ENCODE peak calls at places on chromosomes 2 and 18, in six cellular contexts. J, M, O, S, Y and A are unnamed samples.

GRCh38 chr2:43623052-43623451 is 14.0 kb upstream of the PLEKHH2 start:
- DNase-seq in J (no peak), M (peak; percentile 23), O (no peak), S (no peak), Y (no peak), A (no peak)

GRCh38 chr2:25361261-25362048 is 19.7 kb upstream of the DNMT3A start:
- DNase-seq in J (no peak), M (no peak), O (no peak), S (no peak), Y (no peak), A (no peak)

GRCh38 chr2:207801259-207801658 is 31.6 kb upstream of the FZD5 start:
- DNase-seq in J (no peak), M (no peak), O (no peak), S (peak; percentile 32), Y (no peak), A (no peak)

GRCh38 chr2:85997016-85997970 is 108.4 kb downstream of the POLR1A start:
- DNase-seq in J (no peak), M (peak; percentile 70), O (peak; percentile 11), S (no peak), Y (no peak), A (no peak)

GRCh38 chr2:10494351-10495066 is 46.4 kb upstream of the ODC1 start:
- DNase-seq in J (no peak), M (no peak), O (no peak), S (no peak), Y (no peak), A (no peak)

GRCh38 chr18:48294894-48295585 is 114.1 kb downstream of the ZBTB7C start:
- DNase-seq in J (no peak), M (no peak), O (no peak), S (peak; percentile 23), Y (no peak), A (no peak)

GRCh38 chr2:208274748-208275147 is 8.7 kb downstream of the PIKFYVE start:
- DNase-seq in J (no peak), M (no peak), O (no peak), S (no peak), Y (no peak), A (no peak)

GRCh38 chr2:6826081-6826913 is 39.4 kb downstream of the CMPK2 start:
- DNase-seq in J (peak; percentile 41), M (peak; percentile 84), O (peak; percentile 45), S (peak; percentile 78), Y (peak; percentile 93), A (peak; percentile 53)

GRCh38 chr2:191811807-191812602 is 34.9 kb downstream of the CAVIN2 start:
- DNase-seq in J (peak; percentile 70), M (peak; percentile 79), O (peak; percentile 68), S (peak; percentile 70), Y (peak; percentile 85), A (peak; percentile 43)

GRCh38 chr2:191678437-191679110 is 638 bp downstream of the NABP1 start:
- DNase-seq in J (peak; percentile 52), M (peak; percentile 56), O (peak; percentile 67), S (peak; percentile 66), Y (peak; percentile 81), A (peak; percentile 74)

GRCh38 chr2:58569460-58570185 is 328.5 kb upstream of the FANCL start:
- DNase-seq in J (no peak), M (peak; percentile 63), O (no peak), S (peak; percentile 34), Y (peak; percentile 69), A (no peak)

GRCh38 chr2:160473508-160474318 is 19.9 kb downstream of the RBMS1 start:
- DNase-seq in J (no peak), M (peak; percentile 30), O (no peak), S (no peak), Y (no peak), A (no peak)

GRCh38 chr18:41391616-41392610 is 563.1 kb upstream of the PIK3C3 start:
- DNase-seq in J (peak; percentile 85), M (peak; percentile 80), O (peak; percentile 22), S (peak; percentile 91), Y (peak; percentile 54), A (no peak)

GRCh38 chr18:79511271-79511670 is 115.5 kb downstream of the NFATC1 start:
- DNase-seq in J (no peak), M (no peak), O (no peak), S (no peak), Y (no peak), A (no peak)

GRCh38 chr2:31384771-31385276 is 29.7 kb downstream of the XDH start:
- DNase-seq in J (no peak), M (peak; percentile 98), O (no peak), S (no peak), Y (peak; percentile 90), A (peak; percentile 68)

GRCh38 chr2:28142403-28142802 is 250.3 kb upstream of the FOSL2 start:
- DNase-seq in J (no peak), M (peak; percentile 48), O (no peak), S (no peak), Y (peak; percentile 17), A (no peak)

GRCh38 chr2:108594132-108594981 is 60.1 kb downstream of the LIMS1 start:
- DNase-seq in J (no peak), M (peak; percentile 92), O (peak; percentile 71), S (no peak), Y (peak; percentile 89), A (peak; percentile 62)

GRCh38 chr18:478679-479078 is 21.8 kb downstream of the COLEC12 start:
- DNase-seq in J (no peak), M (peak; percentile 82), O (no peak), S (no peak), Y (peak; percentile 36), A (no peak)

GRCh38 chr2:29987141-29987540 is 65.8 kb upstream of the ALK start:
- DNase-seq in J (no peak), M (no peak), O (no peak), S (no peak), Y (no peak), A (no peak)

GRCh38 chr18:48607049-48607984 is 68.5 kb downstream of the CTIF start:
- DNase-seq in J (peak; percentile 63), M (peak; percentile 87), O (no peak), S (no peak), Y (no peak), A (peak; percentile 36)

GRCh38 chr2:47158576-47158975 is 3.5 kb upstream of the STPG4 start:
- DNase-seq in J (no peak), M (no peak), O (no peak), S (no peak), Y (no peak), A (no peak)
- H3F3A ChIP-seq in J (peaks cover 81% of the 10 kb centered on the region), M (peaks cover 91% of the 10 kb centered on the region), O (peaks cover 75% of the 10 kb centered on the region), S (peaks cover 15% of the 10 kb centered on the region), Y (peaks cover 36% of the 10 kb centered on the region), A (peaks cover 85% of the 10 kb centered on the region)

DNA sequence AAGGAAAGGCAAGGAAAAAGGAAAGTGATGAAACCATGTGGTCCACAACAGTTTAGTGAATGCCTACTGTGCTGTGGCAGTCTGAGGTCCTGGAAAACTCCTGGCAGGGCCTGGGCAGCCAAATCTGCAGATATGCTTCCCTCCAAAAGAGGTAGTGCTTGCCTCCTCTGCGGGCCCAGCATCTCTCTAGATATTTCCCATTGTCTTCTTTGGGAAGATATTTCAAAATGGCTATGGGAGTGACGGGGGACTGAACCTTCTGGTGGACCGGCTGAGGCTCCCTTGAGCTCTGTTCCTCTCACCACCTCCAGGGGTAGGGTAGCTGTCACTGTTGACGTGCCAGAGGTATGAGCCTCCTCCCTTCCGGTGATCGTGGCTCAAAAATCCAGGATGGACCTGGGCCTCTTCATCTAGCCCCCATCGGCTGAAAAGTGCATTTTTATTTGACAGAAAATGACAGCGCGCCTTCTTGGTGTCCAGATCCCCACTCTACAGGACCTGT is 9.2 kb upstream of the PAX3 start:
- DNase-seq in J (no peak), M (no peak), O (no peak), S (no peak), Y (no peak), A (no peak)
- TF ChIP-seq EZH2 in J (no peak), M (no peak), O (no peak), S (peak; percentile 36), Y (no peak), A (no peak)

DNA sequence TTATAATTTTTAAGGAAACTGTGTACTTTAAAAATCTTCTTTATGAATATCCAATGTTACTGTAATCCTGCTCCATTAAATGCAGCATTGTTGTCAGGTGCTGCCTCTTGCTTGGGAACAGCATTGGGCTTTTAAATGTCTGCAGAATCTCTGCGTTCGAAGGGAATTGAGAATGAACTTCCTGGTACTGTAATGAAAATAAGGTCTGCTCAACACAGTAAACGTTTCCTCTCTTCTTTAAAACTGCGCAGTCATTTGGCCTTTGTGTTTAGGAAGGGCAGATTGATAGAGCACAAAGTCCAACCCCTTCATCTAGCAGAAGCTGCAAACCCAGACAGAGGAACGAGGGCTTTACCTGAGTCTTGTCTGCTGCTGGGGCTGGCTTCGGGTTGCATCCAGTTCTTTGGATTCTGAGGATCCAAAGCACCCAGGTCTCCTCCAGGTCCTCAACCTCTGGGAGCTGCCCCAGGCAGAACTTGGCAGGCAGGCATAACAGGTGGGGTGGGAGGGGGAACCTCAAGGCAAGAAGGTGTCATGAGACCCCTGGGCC is 104.5 kb downstream of the UGGT1 start:
- DNase-seq in J (no peak), M (no peak), O (no peak), S (no peak), Y (no peak), A (no peak)
- H3K79me2 ChIP-seq in J (no peaks in the 10 kb centered on the region), M (no peaks in the 10 kb centered on the region), O (no peaks in the 10 kb centered on the region), S (no peaks in the 10 kb centered on the region), Y (no peaks in the 10 kb centered on the region), A (no peaks in the 10 kb centered on the region)

DNA sequence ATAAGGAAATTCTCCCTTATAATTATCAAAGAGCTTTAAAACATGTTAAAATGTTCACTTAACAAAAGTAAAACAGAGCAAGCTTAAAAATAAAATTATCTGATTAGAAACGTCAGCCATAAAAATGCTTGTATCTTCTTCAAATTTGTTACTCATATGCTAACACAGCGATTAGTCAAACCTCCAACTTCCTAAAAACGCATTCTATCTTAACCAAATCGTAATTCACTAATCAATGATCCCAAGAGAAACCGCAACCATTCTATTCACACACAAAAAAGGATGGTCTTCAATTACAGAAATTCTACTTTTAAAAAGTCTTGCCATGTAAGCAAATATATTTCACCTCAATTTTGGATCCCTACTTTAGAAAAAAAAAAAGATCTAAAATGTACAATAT is 1.9 kb downstream of the STK17B start:
- DNase-seq in J (no peak), M (peak; percentile 43), O (no peak), S (no peak), Y (peak; percentile 38), A (no peak)
- H3F3A ChIP-seq in J (peaks cover 15% of the 10 kb centered on the region), M (peaks cover 32% of the 10 kb centered on the region), O (peaks cover 64% of the 10 kb centered on the region), S (no peaks in the 10 kb centered on the region), Y (no peaks in the 10 kb centered on the region), A (no peaks in the 10 kb centered on the region)

DNA sequence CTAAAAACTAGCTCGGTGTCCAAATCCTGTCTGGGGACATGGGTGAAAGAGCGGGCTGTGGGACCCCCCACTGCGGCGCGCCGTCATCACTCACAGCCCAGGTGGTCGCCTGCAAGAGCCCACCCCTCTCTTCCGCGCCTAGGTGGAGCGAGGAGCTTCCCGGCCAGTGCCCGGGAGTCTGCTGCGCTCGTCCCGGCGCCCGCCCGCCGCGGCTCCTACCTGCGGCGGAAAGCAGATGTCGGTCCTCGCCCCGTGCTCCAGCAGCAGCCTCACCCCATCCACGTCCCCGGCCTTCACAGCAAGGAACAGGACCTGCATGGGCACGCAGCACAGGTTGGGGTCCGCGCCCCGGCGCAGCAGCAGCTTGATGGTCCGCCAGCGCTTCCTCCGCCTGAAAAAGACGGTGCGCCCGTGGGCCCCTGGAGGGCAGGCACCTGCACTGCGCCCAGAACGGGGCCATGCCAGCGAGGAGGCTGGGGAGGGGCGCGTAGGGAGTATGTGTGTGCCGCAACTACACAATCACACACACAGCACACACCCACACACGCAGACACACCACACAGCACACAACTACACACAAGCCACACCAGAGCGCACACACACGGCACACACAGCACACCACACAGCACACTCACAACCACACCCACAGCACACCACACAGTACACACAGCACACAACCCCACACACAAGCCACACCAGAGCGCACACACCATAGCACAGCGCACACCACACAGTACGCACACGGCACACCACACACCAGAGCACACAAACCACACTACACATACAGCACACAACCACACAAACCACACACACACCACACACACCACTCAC is 37.4 kb downstream of the ANKMY1 start:
- DNase-seq in J (peak; percentile 47), M (peak; percentile 37), O (no peak), S (peak; percentile 76), Y (no peak), A (no peak)
- TF ChIP-seq EZH2 in J (peak; percentile 33), M (no peak), O (no peak), S (no peak), Y (no peak), A (no peak)

GRCh38 chr2:144479138-144479537 is 40.8 kb downstream of the ZEB2 start:
- DNase-seq in J (no peak), M (peak; percentile 72), O (no peak), S (peak; percentile 77), Y (peak; percentile 4), A (no peak)
- H3K79me2 ChIP-seq in J (peaks cover 100% of the 10 kb centered on the region), M (peaks cover 85% of the 10 kb centered on the region), O (no peaks in the 10 kb centered on the region), S (no peaks in the 10 kb centered on the region), Y (no peaks in the 10 kb centered on the region), A (no peaks in the 10 kb centered on the region)